ENCODE peak calls at places on chromosomes 11 and 22, in ten cellular contexts. J is A549, V is OCI-LY7, M is HCT116, W is fibroblast of lung, R is IMR-90, Q is mesendoderm, E is GM23338, N is mammary epithelial cell, O is Karpas-422. S is an unnamed sample.

GRCh38 chr22:44158766-44159165 is 22.0 kb upstream of the PARVG start:
- DNase-seq in W (no peak), J (no peak), N (no peak), O (no peak), R (no peak), Q (no peak), M (no peak), E (no peak), V (no peak), S (no peak)

GRCh38 chr11:63614136-63614664 is at the start of gene PLAAT3:
- DNase-seq in J (peak), M (peak), E (peak), N (no peak), V (no peak), R (no peak), Q (peak), O (no peak), W (peak), S (peak)

GRCh38 chr22:19942071-19942885 is 660 bp upstream of the TXNRD2 start:
- DNase-seq in Q (no peak), E (no peak), M (no peak), V (peak), N (no peak), J (peak), W (no peak), R (peak), O (peak), S (no peak)

GRCh38 chr22:43000441-43001175 is 14.3 kb downstream of the PACSIN2 start:
- DNase-seq in E (no peak), J (no peak), W (peak), R (peak), Q (no peak), M (no peak), V (no peak), N (no peak), O (no peak), S (no peak)

GRCh38 chr11:130647371-130647770 is 198.9 kb downstream of the ADAMTS15 start:
- DNase-seq in N (no peak), J (no peak), W (no peak), R (no peak), Q (no peak), O (no peak), M (no peak), E (no peak), V (no peak), S (no peak)

GRCh38 chr11:38256436-38256835 is 1658.4 kb upstream of the RAG2 start:
- DNase-seq in J (no peak), N (no peak), V (no peak), W (no peak), E (peak), O (no peak), M (no peak), Q (peak), R (no peak), S (no peak)

GRCh38 chr22:27115816-27116256 is 458.4 kb downstream of the MIAT start:
- DNase-seq in E (no peak), J (peak), N (peak), M (peak), W (peak), O (no peak), Q (peak), R (peak), V (no peak), S (peak)

GRCh38 chr11:26947379-26947844 is 46.5 kb upstream of the FIBIN start:
- DNase-seq in O (no peak), N (peak), J (no peak), M (no peak), V (no peak), Q (no peak), W (peak), E (no peak), R (peak), S (peak)

GRCh38 chr11:22711880-22712279 is 45.5 kb downstream of the GAS2 start:
- DNase-seq in V (no peak), Q (no peak), N (peak), M (no peak), E (no peak), O (no peak), R (no peak), J (no peak), W (no peak), S (no peak)

GRCh38 chr11:6607190-6607635 is 3.6 kb downstream of the ILK start:
- DNase-seq in E (no peak), O (no peak), M (no peak), J (no peak), N (no peak), Q (no peak), V (no peak), R (no peak), W (peak), S (no peak)

GRCh38 chr11:68532719-68533369 is 72.3 kb downstream of the PPP6R3 start:
- DNase-seq in R (no peak), Q (no peak), N (no peak), M (no peak), J (no peak), V (no peak), W (no peak), O (no peak), E (no peak), S (peak)

GRCh38 chr22:27197618-27198017 is 540.2 kb downstream of the MIAT start:
- DNase-seq in Q (peak), M (no peak), W (no peak), E (no peak), V (peak), O (peak), N (no peak), R (no peak), J (no peak), S (no peak)

GRCh38 chr11:134033696-134034491 is 35.0 kb upstream of the JAM3 start:
- DNase-seq in M (peak), N (peak), J (no peak), V (no peak), Q (peak), R (peak), E (peak), W (peak), O (peak), S (peak)

GRCh38 chr22:34966980-34967379 is 99.0 kb upstream of the ISX start:
- DNase-seq in O (no peak), V (no peak), N (peak), E (no peak), R (no peak), M (no peak), W (peak), J (peak), Q (peak), S (peak)

GRCh38 chr11:126159719-126160344 is 51.6 kb downstream of the RPUSD4 start:
- DNase-seq in R (no peak), V (no peak), E (peak), W (no peak), N (no peak), O (no peak), Q (peak), J (no peak), M (no peak), S (no peak)

GRCh38 chr22:20060700-20061480 is 19.2 kb upstream of the DGCR8 start:
- DNase-seq in N (no peak), J (no peak), M (no peak), Q (no peak), E (peak), V (no peak), O (peak), R (no peak), W (no peak), S (no peak)

GRCh38 chr11:106920899-106921504 is 97.3 kb downstream of the GUCY1A2 start:
- DNase-seq in Q (no peak), J (no peak), O (no peak), W (no peak), V (no peak), E (no peak), R (no peak), M (no peak), N (no peak), S (no peak)
- H3K4me2 ChIP-seq in Q (no peak), J (no peak), O (no peak), W (no peak), V (no peak), E (no peak), R (no peak), M (no peak), N (no peak), S (no peak)

GRCh38 chr11:103487113-103487512 is 377.9 kb downstream of the DYNC2H1 start:
- DNase-seq in V (no peak), W (no peak), N (no peak), R (no peak), M (no peak), O (no peak), E (no peak), J (no peak), Q (no peak), S (no peak)
- H3K4me2 ChIP-seq in V (no peak), W (no peak), N (no peak), R (no peak), M (no peak), O (no peak), E (no peak), J (no peak), Q (no peak), S (no peak)

GRCh38 chr22:32776397-32776796 is 25.1 kb upstream of the TIMP3 start:
- DNase-seq in J (no peak), M (no peak), N (no peak), R (no peak), Q (no peak), V (no peak), O (no peak), W (no peak), E (no peak), S (no peak)
- H3K4me2 ChIP-seq in J (no peak), M (no peak), N (no peak), R (no peak), Q (no peak), V (no peak), O (no peak), W (no peak), E (no peak), S (no peak)

GRCh38 chr11:11845551-11845950 is 3.8 kb downstream of the USP47 start:
- DNase-seq in M (no peak), J (no peak), W (peak), Q (no peak), N (no peak), V (no peak), O (no peak), E (no peak), R (peak), S (no peak)
- H3K4me2 ChIP-seq in M (peak), J (peak), W (peak), Q (no peak), N (peak), V (peak), O (peak), E (peak), R (peak), S (peak)

GRCh38 chr11:33694346-33695050 is 6.1 kb downstream of the C11orf91 start:
- DNase-seq in W (no peak), V (peak), E (no peak), Q (no peak), N (no peak), J (no peak), O (no peak), R (no peak), M (no peak), S (no peak)
- H3K4me2 ChIP-seq in W (no peak), V (no peak), E (no peak), Q (no peak), N (no peak), J (no peak), O (no peak), R (no peak), M (peak), S (no peak)

DNA sequence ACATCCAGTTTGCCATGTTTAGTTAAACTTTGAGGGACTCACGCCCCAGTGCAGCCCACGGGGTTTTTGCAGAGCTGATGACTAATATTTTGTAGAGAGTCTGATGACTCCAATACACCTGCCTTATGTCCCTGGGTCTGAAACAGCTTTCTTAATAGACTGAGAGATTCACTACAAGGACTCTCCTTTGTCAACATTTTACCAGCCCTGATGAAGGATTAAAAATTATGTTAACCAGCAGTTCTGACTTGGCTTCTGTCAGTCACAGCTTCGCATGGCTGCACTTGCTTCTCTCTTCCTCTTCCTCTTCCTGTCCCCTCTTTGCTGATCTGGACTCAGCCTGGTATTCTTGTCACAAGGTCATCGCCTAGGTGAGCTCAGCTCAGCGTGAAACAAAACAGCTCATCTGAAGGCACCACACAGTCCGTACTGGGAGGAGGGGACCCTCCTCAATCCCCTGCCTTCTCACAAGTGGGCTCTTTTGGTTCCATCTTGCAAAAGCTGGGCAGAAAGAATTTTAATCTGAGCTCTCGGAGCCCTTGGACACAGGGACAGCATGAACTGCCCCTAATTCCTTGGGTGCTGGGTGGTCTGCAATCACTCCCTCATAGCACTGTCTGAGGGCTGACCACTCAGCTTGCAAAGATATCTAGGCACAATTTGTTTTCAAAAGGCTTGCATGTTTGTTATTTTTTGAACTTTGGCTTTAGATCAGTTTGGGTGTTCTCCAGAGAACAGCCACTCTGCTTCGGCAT is 38.1 kb upstream of the POU2AF1 start:
- DNase-seq in J (no peak), V (peak), R (peak), O (peak), E (no peak), N (no peak), Q (no peak), W (no peak), M (no peak), S (no peak)
- H3K4me2 ChIP-seq in J (no peak), V (peak), R (peak), O (peak), E (no peak), N (no peak), Q (no peak), W (no peak), M (no peak), S (no peak)

S was measured in hepatocyte.